ENCODE peak calls at places on chromosomes 2 and 18, in five cellular contexts. One of them, this sample, is unnamed.

GRCh38 chr2:205776139-205776538 is 93.8 kb downstream of the NRP2 start:
- DNase-seq in NCI-H1436: no peak
- DNase-seq in DMS 273 treated with DMSO at 0.1 percent for 48 hours: no peak
- DNase-seq in cardiac fibroblast: no peak
- DNase-seq in RWPE1: no peak
- DNase-seq in this sample: peak; percentile 63

GRCh38 chr2:239946570-239947311 is 78.4 kb downstream of the NDUFA10 start:
- DNase-seq in NCI-H1436: no peak
- DNase-seq in DMS 273 treated with DMSO at 0.1 percent for 48 hours: no peak
- DNase-seq in RWPE1: no peak
- DNase-seq in cardiac fibroblast: no peak
- DNase-seq in this sample: no peak

GRCh38 chr18:62603979-62604378 is 81.2 kb downstream of the ZCCHC2 start:
- DNase-seq in DMS 273 treated with DMSO at 0.1 percent for 48 hours: no peak
- DNase-seq in NCI-H1436: no peak
- DNase-seq in cardiac fibroblast: no peak
- DNase-seq in RWPE1: no peak
- DNase-seq in this sample: no peak

GRCh38 chr2:147636238-147636887 is 208.5 kb upstream of the ACVR2A start:
- DNase-seq in NCI-H1436: no peak
- DNase-seq in DMS 273 treated with DMSO at 0.1 percent for 48 hours: no peak
- DNase-seq in cardiac fibroblast: peak; percentile 81
- DNase-seq in RWPE1: peak; percentile 44
- DNase-seq in this sample: peak; percentile 52

GRCh38 chr2:100195942-100196341 is 53.6 kb upstream of the AFF3 start:
- DNase-seq in NCI-H1436: no peak
- DNase-seq in RWPE1: no peak
- DNase-seq in cardiac fibroblast: no peak
- DNase-seq in DMS 273 treated with DMSO at 0.1 percent for 48 hours: no peak
- DNase-seq in this sample: no peak

GRCh38 chr2:231371430-231372054 is 24.0 kb upstream of the B3GNT7 start:
- DNase-seq in RWPE1: no peak
- DNase-seq in cardiac fibroblast: no peak
- DNase-seq in NCI-H1436: no peak
- DNase-seq in DMS 273 treated with DMSO at 0.1 percent for 48 hours: no peak
- DNase-seq in this sample: no peak

GRCh38 chr2:160207804-160208661 is 8.0 kb upstream of the ITGB6 start:
- DNase-seq in NCI-H1436: no peak
- DNase-seq in RWPE1: peak; percentile 91
- DNase-seq in cardiac fibroblast: peak; percentile 92
- DNase-seq in DMS 273 treated with DMSO at 0.1 percent for 48 hours: no peak
- DNase-seq in this sample: no peak

GRCh38 chr2:99960724-99961566 is 181.4 kb downstream of the AFF3 start:
- DNase-seq in DMS 273 treated with DMSO at 0.1 percent for 48 hours: no peak
- DNase-seq in NCI-H1436: no peak
- DNase-seq in RWPE1: no peak
- DNase-seq in cardiac fibroblast: no peak
- DNase-seq in this sample: no peak

GRCh38 chr18:27564066-27564465 is 379.0 kb upstream of the CHST9 start:
- DNase-seq in DMS 273 treated with DMSO at 0.1 percent for 48 hours: no peak
- DNase-seq in RWPE1: no peak
- DNase-seq in cardiac fibroblast: no peak
- DNase-seq in NCI-H1436: no peak
- DNase-seq in this sample: no peak

GRCh38 chr2:9738718-9739496 is 104.4 kb upstream of the TAF1B start:
- DNase-seq in RWPE1: no peak
- DNase-seq in DMS 273 treated with DMSO at 0.1 percent for 48 hours: no peak
- DNase-seq in cardiac fibroblast: peak; percentile 48
- DNase-seq in NCI-H1436: no peak
- DNase-seq in this sample: no peak

This sample was measured in OCI-M1.